ENCODE peak calls at places on chromosomes 5 and 9, in six cellular contexts. M is aorta; A is kidney; D is CD8-positive, alpha-beta T cell; O is CD4-positive, alpha-beta memory T cell; T is CD8-positive, alpha-beta memory T cell. V is an unnamed sample.

GRCh38 chr5:56640763-56641406 is 174.5 kb upstream of the MAP3K1 start:
- DNase-seq in M (peak; percentile 78), A (no peak), D (no peak), O (no peak), T (no peak), V (no peak)

GRCh38 chr5:157323107-157323706 is 57.3 kb downstream of the CYFIP2 start:
- DNase-seq in M (no peak), A (peak; percentile 49), D (no peak), O (no peak), T (no peak), V (no peak)

GRCh38 chr9:6827370-6827949 is 69.7 kb downstream of the KDM4C start:
- DNase-seq in M (no peak), A (no peak), D (no peak), O (peak; percentile 32), T (peak; percentile 4), V (peak; percentile 2)

GRCh38 chr9:97322105-97322504 is 14.6 kb downstream of the CCDC180 start:
- DNase-seq in M (no peak), A (no peak), D (no peak), O (no peak), T (no peak), V (no peak)

GRCh38 chr9:22976454-22976853 is 529.8 kb downstream of the DMRTA1 start:
- DNase-seq in M (no peak), A (no peak), D (no peak), O (no peak), T (no peak), V (no peak)

GRCh38 chr9:37197158-37198033 is 77.0 kb downstream of the ZCCHC7 start:
- DNase-seq in M (no peak), A (no peak), D (no peak), O (no peak), T (no peak), V (no peak)

GRCh38 chr9:138047469-138048040 is 170.0 kb downstream of the CACNA1B start:
- DNase-seq in M (no peak), A (no peak), D (no peak), O (no peak), T (no peak), V (no peak)

GRCh38 chr9:81686614-81687520 is 2.5 kb downstream of the TLE1 start:
- DNase-seq in M (peak; percentile 85), A (peak; percentile 92), D (peak; percentile 42), O (peak; percentile 19), T (no peak), V (no peak)

GRCh38 chr5:135310328-135310989 is 88.6 kb downstream of the MACROH2A1 start:
- DNase-seq in M (no peak), A (no peak), D (no peak), O (no peak), T (no peak), V (no peak)

GRCh38 chr9:91174772-91175171 is 186.9 kb downstream of the AUH start:
- DNase-seq in M (no peak), A (no peak), D (no peak), O (peak; percentile 25), T (peak; percentile 34), V (peak; percentile 41)

GRCh38 chr9:136619742-136620440 is 42.8 kb upstream of the EGFL7 start:
- DNase-seq in M (peak; percentile 91), A (no peak), D (no peak), O (no peak), T (no peak), V (no peak)

GRCh38 chr9:91536211-91536691 is 112.6 kb upstream of the NFIL3 start:
- DNase-seq in M (no peak), A (no peak), D (no peak), O (no peak), T (no peak), V (no peak)

GRCh38 chr5:96868603-96869371 is 7.5 kb upstream of the ERAP2 start:
- DNase-seq in M (no peak), A (no peak), D (no peak), O (peak; percentile 68), T (peak; percentile 48), V (no peak)

GRCh38 chr5:80714570-80715298 is 60.0 kb upstream of the DHFR start:
- DNase-seq in M (no peak), A (no peak), D (no peak), O (no peak), T (no peak), V (no peak)

GRCh38 chr5:90956511-90956910 is 397.9 kb downstream of the ADGRV1 start:
- DNase-seq in M (no peak), A (no peak), D (no peak), O (no peak), T (no peak), V (no peak)

GRCh38 chr9:94697972-94698581 is 28.4 kb upstream of the AOPEP start:
- DNase-seq in M (no peak), A (no peak), D (no peak), O (no peak), T (no peak), V (no peak)

GRCh38 chr5:104815212-104815611 is 1252.6 kb upstream of the NUDT12 start:
- DNase-seq in M (no peak), A (no peak), D (no peak), O (no peak), T (no peak), V (no peak)

GRCh38 chr5:180470966-180471582 is 23.1 kb upstream of the CNOT6 start:
- DNase-seq in M (peak; percentile 58), A (no peak), D (peak; percentile 61), O (peak; percentile 40), T (peak; percentile 41), V (peak; percentile 54)

GRCh38 chr5:37799865-37800421 is 39.9 kb downstream of the GDNF start:
- DNase-seq in M (no peak), A (no peak), D (no peak), O (no peak), T (no peak), V (no peak)

GRCh38 chr5:88425124-88425523 is 156.5 kb upstream of the TMEM161B start:
- DNase-seq in M (no peak), A (no peak), D (no peak), O (no peak), T (no peak), V (no peak)

GRCh38 chr5:26649000-26649399 is 389.4 kb downstream of the CDH9 start:
- DNase-seq in M (no peak), A (no peak), D (no peak), O (no peak), T (no peak), V (no peak)

GRCh38 chr5:5492087-5492933 is 69.8 kb downstream of the ICE1 start:
- DNase-seq in M (no peak), A (no peak), D (peak; percentile 38), O (peak; percentile 67), T (peak; percentile 47), V (peak; percentile 40)

DNA sequence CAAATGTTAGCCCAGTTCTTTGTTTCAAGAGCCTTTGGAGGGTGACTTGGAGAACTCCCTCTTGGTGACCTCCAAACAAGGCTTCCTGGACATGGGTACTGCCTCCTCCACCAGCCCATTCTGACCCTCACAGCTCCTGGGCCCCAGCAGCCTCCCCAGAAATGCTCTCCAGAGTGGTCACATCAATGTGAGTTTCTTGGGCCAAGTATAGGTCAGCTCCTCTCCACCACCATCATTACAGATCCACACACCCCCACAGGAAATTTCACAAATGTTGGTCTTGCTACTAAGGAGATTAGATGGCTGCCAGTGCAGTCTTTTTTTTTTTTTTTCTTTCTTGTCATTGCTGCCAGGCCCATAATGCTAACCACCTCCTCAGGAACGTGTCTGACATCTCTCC is 410.7 kb downstream of the DTWD2 start:
- DNase-seq in M (no peak), A (no peak), D (no peak), O (no peak), T (no peak), V (no peak)
- H3K36me3 ChIP-seq in M (no peaks in the 10 kb centered on the region), A (no peaks in the 10 kb centered on the region), D (no peaks in the 10 kb centered on the region), O (no peaks in the 10 kb centered on the region), T (no peaks in the 10 kb centered on the region), V (no peaks in the 10 kb centered on the region)

DNA sequence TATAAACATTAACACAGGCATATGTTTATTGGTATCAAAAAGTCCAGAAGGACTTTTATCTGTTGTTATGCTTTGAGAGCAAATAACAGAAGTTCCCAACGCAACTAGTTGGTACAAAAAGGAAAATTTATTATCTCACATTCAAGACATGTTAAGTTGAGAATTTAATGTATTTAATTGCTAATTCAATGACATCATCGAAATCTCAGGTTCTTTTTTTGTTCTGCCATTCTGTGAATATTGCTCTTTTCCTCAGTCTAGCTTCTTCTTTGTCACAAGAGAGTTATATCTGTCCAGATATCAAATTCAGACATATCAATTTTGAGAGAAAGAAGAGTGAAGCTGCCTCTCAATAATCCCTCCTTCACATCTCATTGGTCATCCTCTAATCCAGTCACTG is 307.6 kb upstream of the PCSK5 start:
- DNase-seq in M (no peak), A (no peak), D (no peak), O (no peak), T (no peak), V (no peak)
- H3K36me3 ChIP-seq in M (no peaks in the 10 kb centered on the region), A (no peaks in the 10 kb centered on the region), D (no peaks in the 10 kb centered on the region), O (no peaks in the 10 kb centered on the region), T (no peaks in the 10 kb centered on the region), V (no peaks in the 10 kb centered on the region)

DNA sequence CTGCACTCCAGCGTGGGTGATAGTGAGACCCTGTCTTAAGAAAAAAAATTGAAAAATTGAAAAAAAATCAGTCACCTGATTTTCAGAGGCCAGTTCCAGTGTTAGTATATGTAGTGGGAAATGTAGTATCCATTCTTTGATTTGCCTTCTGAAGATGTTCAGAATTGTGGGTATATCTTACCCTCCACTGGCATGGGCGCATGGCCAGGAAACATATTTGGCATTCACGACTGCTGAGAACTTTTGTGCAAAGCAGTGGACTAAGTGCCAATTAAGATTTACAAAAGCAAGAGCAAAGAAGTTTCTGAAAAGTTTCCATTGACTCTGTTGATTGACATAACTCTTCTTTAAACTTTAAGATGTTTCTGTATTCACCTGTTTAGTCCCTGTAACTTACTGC is 2.4 kb downstream of the CAVIN4 start:
- DNase-seq in M (no peak), A (no peak), D (no peak), O (no peak), T (no peak), V (no peak)
- H3K36me3 ChIP-seq in M (no peaks in the 10 kb centered on the region), A (no peaks in the 10 kb centered on the region), D (no peaks in the 10 kb centered on the region), O (no peaks in the 10 kb centered on the region), T (no peaks in the 10 kb centered on the region), V (no peaks in the 10 kb centered on the region)

GRCh38 chr9:120507936-120508510 is 71.9 kb downstream of the CDK5RAP2 start:
- DNase-seq in M (no peak), A (no peak), D (no peak), O (no peak), T (no peak), V (no peak)

GRCh38 chr9:120514599-120514854 is 65.4 kb downstream of the CDK5RAP2 start:
- DNase-seq in M (no peak), A (no peak), D (no peak), O (no peak), T (no peak), V (no peak)

GRCh38 chr9:120510816-120511215 is 69.2 kb downstream of the CDK5RAP2 start:
- DNase-seq in M (no peak), A (no peak), D (no peak), O (no peak), T (no peak), V (no peak)

DNA sequence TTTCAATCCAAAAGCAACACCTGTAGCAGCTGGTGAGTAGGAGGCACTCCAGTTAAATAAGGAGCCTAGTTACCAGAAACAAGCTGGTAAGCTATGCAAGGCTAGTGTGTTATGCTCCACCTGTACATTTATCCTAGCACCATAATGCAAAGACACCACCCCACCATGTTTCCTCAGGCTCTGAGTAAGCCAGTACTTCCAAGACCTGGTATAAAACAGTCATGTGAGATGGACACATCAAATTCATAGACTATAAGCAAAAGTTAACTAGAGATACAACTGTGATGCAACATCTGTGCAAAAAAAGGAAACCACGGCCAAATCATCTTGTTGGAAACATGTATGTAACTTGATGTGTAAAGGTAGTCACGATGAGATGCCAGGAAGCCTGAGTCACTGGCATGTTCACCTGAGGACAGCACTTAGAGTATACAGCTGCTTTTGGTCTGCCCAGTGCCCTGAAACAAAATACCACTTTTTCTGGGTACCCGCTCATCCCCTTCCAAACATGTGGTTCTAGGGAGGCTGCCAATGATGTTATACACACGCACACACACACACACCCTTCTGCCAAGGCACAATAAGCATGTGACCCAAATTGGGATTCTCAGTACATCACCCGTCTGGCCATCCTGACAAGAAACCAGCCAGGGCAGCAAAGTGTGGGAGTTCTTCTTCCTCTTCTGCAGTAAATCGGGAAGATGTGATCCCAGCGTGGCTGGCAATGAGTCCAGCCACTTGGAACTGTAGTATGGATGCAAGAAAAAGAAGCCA is 66.0 kb downstream of the CDK5RAP2 start:
- DNase-seq in M (no peak), A (no peak), D (no peak), O (no peak), T (no peak), V (no peak)
- H3K36me3 ChIP-seq in M (peaks cover 18% of the 10 kb centered on the region), A (peaks cover 8% of the 10 kb centered on the region), D (peaks cover 25% of the 10 kb centered on the region), O (peaks cover 15% of the 10 kb centered on the region), T (peaks cover 29% of the 10 kb centered on the region), V (peaks cover 85% of the 10 kb centered on the region)